ENCODE peak calls at places on chromosomes 1 and 21, in four cellular contexts. Y is A549, F is HepG2, A is uterus. G is an unnamed sample.
A peak's percentile ranks its signal among the peaks of the same experiment; 100 is the strongest.

GRCh38 chr1:64515427-64515826 is 45.5 kb downstream of the CACHD1 start:
- DNase-seq in F (no peak), A (peak; percentile 78), Y (no peak), G (no peak)

GRCh38 chr1:94095744-94096469 is 25.0 kb downstream of the ABCA4 start:
- DNase-seq in Y (no peak), A (peak; percentile 65), F (peak; percentile 41), G (no peak)

GRCh38 chr1:110783292-110783918 is 89.5 kb upstream of the CD53 start:
- DNase-seq in A (no peak), Y (peak; percentile 50), F (peak; percentile 47), G (peak; percentile 32)

GRCh38 chr1:51297401-51298321 is 32.7 kb downstream of the TTC39A start:
- DNase-seq in A (no peak), Y (no peak), F (no peak), G (no peak)

GRCh38 chr21:35664683-35665082 is 395.6 kb downstream of the SETD4 start:
- DNase-seq in Y (no peak), A (no peak), F (peak; percentile 3), G (peak; percentile 55)

GRCh38 chr1:86155061-86155806 is 1.3 kb downstream of the COL24A1 start:
- DNase-seq in F (no peak), A (no peak), Y (no peak), G (no peak)

GRCh38 chr1:174996474-174996873 is 3.3 kb upstream of the CACYBP start:
- DNase-seq in A (no peak), Y (no peak), F (no peak), G (no peak)

GRCh38 chr21:9738527-9738926 is 782.9 kb upstream of the TPTE start:
- DNase-seq in Y (no peak), A (no peak), F (no peak), G (no peak)

GRCh38 chr1:17892225-17892624 is 137.1 kb downstream of the ACTL8 start:
- DNase-seq in F (no peak), A (no peak), Y (no peak), G (no peak)

GRCh38 chr1:231829332-231829731 is 202.7 kb downstream of the DISC1 start:
- DNase-seq in Y (no peak), A (no peak), F (no peak), G (no peak)

GRCh38 chr1:203555484-203556046 is 61.6 kb downstream of the OPTC start:
- DNase-seq in A (no peak), F (no peak), Y (no peak), G (no peak)

GRCh38 chr1:205375816-205376545 is 19.3 kb upstream of the KLHDC8A start:
- DNase-seq in Y (peak; percentile 54), A (peak; percentile 62), F (peak; percentile 33), G (peak; percentile 31)

GRCh38 chr21:33383056-33383888 is 19.9 kb upstream of the IFNGR2 start:
- DNase-seq in Y (peak; percentile 71), F (peak; percentile 91), A (peak; percentile 41), G (peak; percentile 76)

GRCh38 chr21:43758132-43758619 is 17.9 kb downstream of the CSTB start:
- DNase-seq in Y (no peak), A (peak; percentile 65), F (no peak), G (no peak)

GRCh38 chr1:192801451-192801850 is 7.4 kb upstream of the RGS2 start:
- DNase-seq in A (no peak), F (no peak), Y (no peak), G (no peak)

GRCh38 chr1:185409763-185410528 is 92.9 kb upstream of the IVNS1ABP start:
- DNase-seq in Y (no peak), A (no peak), F (no peak), G (peak; percentile 13)

GRCh38 chr1:66267211-66267940 is 266.6 kb upstream of the SGIP1 start:
- DNase-seq in Y (no peak), A (no peak), F (no peak), G (no peak)

GRCh38 chr1:59421232-59421920 is 124.5 kb downstream of the FGGY start:
- DNase-seq in Y (no peak), A (no peak), F (no peak), G (no peak)

GRCh38 chr1:173867141-173867752 is 542 bp downstream of the GAS5 start:
- DNase-seq in Y (no peak), A (no peak), F (no peak), G (peak; percentile 41)

GRCh38 chr1:172670791-172671190 is 11.9 kb downstream of the FASLG start:
- DNase-seq in Y (no peak), F (no peak), A (no peak), G (no peak)

GRCh38 chr1:237851209-237851845 is 39.4 kb downstream of the ZP4 start:
- DNase-seq in F (peak; percentile 2), A (no peak), Y (peak; percentile 58), G (peak; percentile 84)

GRCh38 chr1:230321741-230322420 is 104.3 kb downstream of the PGBD5 start:
- DNase-seq in F (no peak), A (no peak), Y (no peak), G (no peak)

GRCh38 chr1:67843746-67844145 is 10.5 kb upstream of the GNG12 start:
- DNase-seq in Y (no peak), F (no peak), A (no peak), G (no peak)

GRCh38 chr1:64268653-64269557 is 65.5 kb downstream of the UBE2U start:
- DNase-seq in Y (peak; percentile 83), F (peak; percentile 55), A (peak; percentile 77), G (peak; percentile 78)

GRCh38 chr21:33817663-33818433 is 97.8 kb downstream of the ATP5PO start:
- DNase-seq in F (no peak), Y (no peak), A (no peak), G (no peak)

DNA sequence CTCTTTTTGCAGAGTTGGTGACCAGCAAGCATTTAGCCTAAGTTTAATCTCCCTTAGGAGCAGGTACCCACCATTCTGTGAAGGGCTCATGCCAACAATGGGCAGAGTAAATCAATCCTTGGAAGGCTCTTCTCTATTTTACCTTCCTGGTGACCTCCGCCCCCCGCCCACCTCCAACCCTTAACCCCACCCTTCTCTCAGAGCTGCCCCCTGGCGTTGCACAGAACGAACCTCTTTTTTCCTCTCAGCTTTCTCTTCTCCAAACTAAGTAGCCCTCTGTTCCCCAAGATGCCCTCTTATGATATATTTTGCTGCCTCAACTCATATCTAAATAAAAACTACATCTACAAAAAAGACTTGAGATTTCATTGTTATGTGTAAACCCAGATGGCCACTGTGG is 186.8 kb downstream of the SEC16B start:
- DNase-seq in A (no peak), F (peak; percentile 3), Y (no peak), G (peak; percentile 15)
- TF ChIP-seq CTCF in A (no peak), F (peak; percentile 23), Y (no peak), G (peak; percentile 27)

DNA sequence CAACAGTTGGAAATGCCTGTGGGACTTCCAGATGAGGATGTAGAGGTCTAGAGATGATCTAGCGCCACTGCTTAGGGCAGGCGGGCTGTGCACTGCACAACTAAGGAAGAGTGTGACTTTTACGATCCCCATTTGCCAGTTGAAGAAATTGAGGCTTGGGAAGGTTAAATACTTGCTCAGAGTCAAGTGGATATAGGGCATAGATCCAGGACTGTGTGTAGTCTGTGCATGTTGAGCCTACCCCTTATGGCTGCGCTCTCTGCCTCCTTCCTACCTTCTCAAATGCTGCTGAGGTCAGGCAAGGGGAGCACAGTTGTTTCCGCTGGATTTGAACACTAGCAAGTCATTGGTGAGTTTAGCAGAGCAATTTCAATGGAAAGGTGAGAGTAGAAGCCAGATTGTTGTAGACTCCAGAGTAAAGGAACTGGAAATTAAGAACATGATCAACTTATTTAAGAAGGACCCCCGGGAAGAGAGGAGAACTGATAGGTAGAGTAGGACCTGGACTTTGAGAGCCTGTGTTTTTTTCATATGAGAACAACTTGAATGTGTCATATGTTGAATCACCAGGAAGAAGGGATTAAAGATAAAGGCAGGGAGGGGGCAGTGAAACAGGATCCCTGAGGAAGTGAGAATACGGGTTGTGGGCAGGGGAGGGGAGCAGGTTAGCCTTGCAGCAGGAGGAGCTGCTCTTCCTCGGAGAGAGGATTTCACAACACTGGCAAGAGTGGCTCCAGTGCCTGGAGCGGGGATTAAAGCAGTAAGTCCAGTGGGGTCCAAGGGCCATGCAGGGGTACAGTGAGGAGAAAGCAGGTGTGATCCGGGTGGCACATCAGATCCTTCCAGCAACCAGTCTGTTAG is 2.7 kb downstream of the CAPN2 start:
- DNase-seq in A (no peak), Y (peak; percentile 64), F (no peak), G (peak; percentile 89)
- TF ChIP-seq CTCF in A (no peak), Y (no peak), F (no peak), G (no peak)

DNA sequence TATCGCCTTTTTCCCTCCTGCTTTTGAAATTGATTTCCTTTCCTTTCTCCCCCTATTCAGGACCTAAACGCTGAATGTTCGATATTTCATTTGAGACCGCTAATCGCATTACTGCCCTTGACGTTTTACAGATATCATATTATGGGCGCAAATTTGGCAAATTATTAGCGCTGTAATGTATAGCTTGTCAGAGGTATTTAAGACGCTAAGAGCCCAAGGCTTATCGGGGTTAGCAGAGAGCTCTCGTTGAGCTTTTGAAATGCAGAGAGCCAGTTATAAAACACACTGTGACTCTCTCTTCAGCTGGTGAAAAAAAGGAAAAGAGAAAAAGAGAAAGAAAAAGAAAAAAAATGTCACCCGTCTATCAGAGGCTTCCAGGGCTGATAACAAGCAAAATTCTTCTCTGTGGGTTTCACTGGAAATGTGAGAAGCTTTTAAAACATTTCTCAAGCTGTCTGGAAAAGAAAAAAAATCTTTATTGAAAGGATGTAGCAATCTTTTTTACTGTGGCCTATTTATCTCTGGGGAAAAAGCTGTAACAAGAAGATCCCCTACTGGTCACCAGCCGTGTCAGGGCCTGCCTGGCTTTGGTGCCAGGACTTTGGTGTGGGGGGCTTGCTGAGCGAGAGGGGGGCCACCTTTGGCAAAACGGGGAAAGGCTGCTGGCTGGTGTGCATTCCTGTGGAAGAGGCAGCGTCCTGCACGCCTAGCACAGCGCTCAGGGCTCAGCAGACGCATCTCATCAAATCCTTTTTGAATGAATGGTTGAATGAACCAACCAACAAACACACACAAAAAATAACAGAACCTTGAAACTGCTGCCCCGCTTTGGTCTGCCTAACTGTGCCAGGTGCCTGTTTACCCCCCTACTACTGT is 119.8 kb downstream of the RNF220 start:
- DNase-seq in Y (no peak), F (no peak), A (no peak), G (no peak)
- TF ChIP-seq CTCF in Y (no peak), F (no peak), A (no peak), G (no peak)

DNA sequence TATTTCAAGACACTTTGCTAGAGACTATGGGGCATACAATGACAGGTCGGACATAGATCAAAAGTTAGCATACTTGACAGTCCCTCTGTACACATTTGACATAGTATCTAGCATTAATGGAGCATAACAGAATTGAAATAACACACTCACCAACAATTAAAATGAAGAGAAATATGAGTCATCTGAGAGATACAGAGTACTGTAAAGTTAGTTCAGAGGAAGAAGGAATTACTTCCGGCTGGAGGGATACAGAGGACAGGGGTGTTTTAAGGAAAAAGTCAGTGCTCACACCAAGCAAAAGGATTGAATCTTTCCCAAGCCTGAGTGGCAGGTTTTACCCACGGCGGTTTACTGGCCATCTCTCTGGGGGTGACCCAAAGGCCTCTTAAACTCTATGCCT is 2.4 kb downstream of the ZMYND12 start:
- DNase-seq in F (no peak), A (no peak), Y (no peak), G (no peak)
- TF ChIP-seq CTCF in F (no peak), A (no peak), Y (no peak), G (no peak)

DNA sequence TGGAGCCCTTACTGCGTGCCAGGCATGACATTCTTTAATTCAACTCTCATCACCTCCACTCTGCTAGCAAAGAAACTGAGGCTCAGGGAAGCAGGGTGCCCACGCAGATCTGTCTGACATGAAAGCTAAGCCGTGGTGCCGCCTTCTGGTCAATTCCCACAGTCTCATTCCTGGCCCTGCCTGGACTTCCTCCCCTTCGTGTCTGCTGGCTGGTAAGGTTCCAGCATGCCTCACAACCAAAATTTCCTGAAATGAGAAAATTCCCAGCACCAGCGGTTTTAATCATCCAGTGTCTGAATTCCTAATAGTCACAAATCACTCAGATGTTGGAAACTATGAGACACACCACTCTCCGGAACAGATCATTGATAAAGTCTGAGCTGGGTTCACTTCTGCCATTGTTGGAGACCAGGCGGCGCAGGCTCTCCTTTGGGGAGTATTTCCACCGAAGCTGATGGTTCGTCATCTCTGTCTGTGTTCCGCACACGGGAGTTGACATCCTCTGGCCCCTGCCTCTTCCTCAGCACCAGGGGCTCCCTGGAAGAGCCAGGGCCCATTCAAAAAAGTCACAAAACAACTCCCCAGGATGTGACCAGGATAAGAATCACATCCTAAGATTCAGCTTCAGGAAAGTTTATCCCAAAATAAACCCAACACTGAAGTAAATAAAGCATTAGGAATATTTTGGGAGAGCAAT is 167.7 kb downstream of the PLPP3 start:
- DNase-seq in F (no peak), A (peak; percentile 31), Y (no peak), G (no peak)
- TF ChIP-seq CTCF in F (peak; percentile 28), A (no peak), Y (no peak), G (no peak)

G was measured in Calu3.